ENCODE peak calls at places on chromosomes 13 and 19, in ten cellular contexts. One of them, this sample, is unnamed.
A peak's percentile ranks its signal among the peaks of the same experiment; 100 is the strongest.

GRCh38 chr19:6820237-6820636 is 47.7 kb downstream of the VAV1 start:
- DNase-seq in RWPE2: no peak
- DNase-seq in nephron progenitor cell: no peak
- DNase-seq in lower lobe of right lung: no peak
- DNase-seq in choroid plexus epithelial cell: no peak
- DNase-seq in heart left ventricle: no peak
- DNase-seq in cardiac fibroblast: no peak
- DNase-seq in HL-60: no peak
- DNase-seq in GM10248: no peak
- DNase-seq in heart right ventricle: no peak
- DNase-seq in this sample: no peak

GRCh38 chr13:41053384-41053826 is 7.9 kb upstream of the WBP4 start:
- DNase-seq in choroid plexus epithelial cell: peak; percentile 66
- DNase-seq in heart left ventricle: peak; percentile 46
- DNase-seq in RWPE2: no peak
- DNase-seq in nephron progenitor cell: no peak
- DNase-seq in cardiac fibroblast: peak; percentile 81
- DNase-seq in HL-60: no peak
- DNase-seq in heart right ventricle: peak; percentile 32
- DNase-seq in GM10248: peak; percentile 38
- DNase-seq in lower lobe of right lung: no peak
- DNase-seq in this sample: no peak

GRCh38 chr19:34274284-34274826 is 20.0 kb downstream of the GARRE1 start:
- DNase-seq in cardiac fibroblast: no peak
- DNase-seq in nephron progenitor cell: no peak
- DNase-seq in GM10248: no peak
- DNase-seq in heart right ventricle: no peak
- DNase-seq in HL-60: no peak
- DNase-seq in lower lobe of right lung: no peak
- DNase-seq in heart left ventricle: no peak
- DNase-seq in choroid plexus epithelial cell: no peak
- DNase-seq in RWPE2: no peak
- DNase-seq in this sample: no peak

GRCh38 chr13:46751811-46752635 is 44.9 kb downstream of the ESD start:
- DNase-seq in RWPE2: no peak
- DNase-seq in cardiac fibroblast: no peak
- DNase-seq in heart left ventricle: no peak
- DNase-seq in heart right ventricle: no peak
- DNase-seq in lower lobe of right lung: no peak
- DNase-seq in choroid plexus epithelial cell: peak; percentile 18
- DNase-seq in HL-60: peak; percentile 37
- DNase-seq in GM10248: peak; percentile 14
- DNase-seq in nephron progenitor cell: no peak
- DNase-seq in this sample: no peak

GRCh38 chr19:54403054-54403453 is 12.2 kb upstream of the TTYH1 start:
- DNase-seq in cardiac fibroblast: no peak
- DNase-seq in lower lobe of right lung: no peak
- DNase-seq in heart left ventricle: no peak
- DNase-seq in heart right ventricle: no peak
- DNase-seq in nephron progenitor cell: no peak
- DNase-seq in RWPE2: no peak
- DNase-seq in HL-60: no peak
- DNase-seq in GM10248: no peak
- DNase-seq in choroid plexus epithelial cell: no peak
- DNase-seq in this sample: no peak

GRCh38 chr19:6062274-6062673 is 48.0 kb downstream of the RFX2 start:
- DNase-seq in RWPE2: no peak
- DNase-seq in choroid plexus epithelial cell: no peak
- DNase-seq in HL-60: peak; percentile 93
- DNase-seq in lower lobe of right lung: peak; percentile 80
- DNase-seq in heart left ventricle: peak; percentile 71
- DNase-seq in cardiac fibroblast: peak; percentile 60
- DNase-seq in heart right ventricle: peak; percentile 75
- DNase-seq in nephron progenitor cell: no peak
- DNase-seq in GM10248: no peak
- DNase-seq in this sample: no peak

GRCh38 chr13:114142640-114143490 is 10.4 kb upstream of the RASA3 start:
- DNase-seq in cardiac fibroblast: no peak
- DNase-seq in heart left ventricle: peak; percentile 27
- DNase-seq in choroid plexus epithelial cell: no peak
- DNase-seq in nephron progenitor cell: no peak
- DNase-seq in HL-60: no peak
- DNase-seq in heart right ventricle: no peak
- DNase-seq in RWPE2: peak; percentile 33
- DNase-seq in GM10248: no peak
- DNase-seq in lower lobe of right lung: peak; percentile 70
- DNase-seq in this sample: no peak

GRCh38 chr19:53537523-53538377 is at the start of gene ZNF331:
- DNase-seq in nephron progenitor cell: peak; percentile 75
- DNase-seq in GM10248: peak; percentile 85
- DNase-seq in lower lobe of right lung: peak; percentile 88
- DNase-seq in RWPE2: peak; percentile 74
- DNase-seq in heart left ventricle: peak; percentile 89
- DNase-seq in heart right ventricle: peak; percentile 83
- DNase-seq in choroid plexus epithelial cell: peak; percentile 64
- DNase-seq in HL-60: peak; percentile 75
- DNase-seq in cardiac fibroblast: peak; percentile 88
- DNase-seq in this sample: peak; percentile 85

GRCh38 chr13:49922301-49922700 is 13.8 kb downstream of the SPRYD7 start:
- DNase-seq in lower lobe of right lung: no peak
- DNase-seq in choroid plexus epithelial cell: no peak
- DNase-seq in nephron progenitor cell: no peak
- DNase-seq in heart left ventricle: no peak
- DNase-seq in heart right ventricle: no peak
- DNase-seq in RWPE2: no peak
- DNase-seq in cardiac fibroblast: no peak
- DNase-seq in GM10248: no peak
- DNase-seq in HL-60: no peak
- DNase-seq in this sample: no peak

GRCh38 chr13:36414461-36414860 is 17.8 kb upstream of the CCNA1 start:
- DNase-seq in choroid plexus epithelial cell: no peak
- DNase-seq in nephron progenitor cell: no peak
- DNase-seq in lower lobe of right lung: no peak
- DNase-seq in heart right ventricle: no peak
- DNase-seq in cardiac fibroblast: no peak
- DNase-seq in HL-60: no peak
- DNase-seq in heart left ventricle: no peak
- DNase-seq in RWPE2: no peak
- DNase-seq in GM10248: no peak
- DNase-seq in this sample: no peak

GRCh38 chr13:66617786-66618185 is 612.4 kb downstream of the PCDH9 start:
- DNase-seq in RWPE2: no peak
- DNase-seq in heart left ventricle: no peak
- DNase-seq in GM10248: no peak
- DNase-seq in nephron progenitor cell: no peak
- DNase-seq in lower lobe of right lung: no peak
- DNase-seq in choroid plexus epithelial cell: no peak
- DNase-seq in cardiac fibroblast: no peak
- DNase-seq in heart right ventricle: no peak
- DNase-seq in HL-60: no peak
- DNase-seq in this sample: no peak

GRCh38 chr19:7928741-7929701 is 3.1 kb upstream of the CTXN1 start:
- DNase-seq in nephron progenitor cell: peak; percentile 72
- DNase-seq in RWPE2: peak; percentile 66
- DNase-seq in lower lobe of right lung: peak; percentile 61
- DNase-seq in cardiac fibroblast: peak; percentile 93
- DNase-seq in HL-60: no peak
- DNase-seq in heart left ventricle: no peak
- DNase-seq in choroid plexus epithelial cell: peak; percentile 91
- DNase-seq in heart right ventricle: no peak
- DNase-seq in GM10248: peak; percentile 75
- DNase-seq in this sample: peak; percentile 49

GRCh38 chr13:21069561-21070004 is 8.2 kb upstream of the LATS2 start:
- DNase-seq in HL-60: peak; percentile 84
- DNase-seq in choroid plexus epithelial cell: peak; percentile 97
- DNase-seq in GM10248: no peak
- DNase-seq in nephron progenitor cell: no peak
- DNase-seq in lower lobe of right lung: no peak
- DNase-seq in cardiac fibroblast: peak; percentile 96
- DNase-seq in RWPE2: no peak
- DNase-seq in heart left ventricle: peak; percentile 49
- DNase-seq in heart right ventricle: no peak
- DNase-seq in this sample: no peak

GRCh38 chr19:54606891-54607781 is 13.7 kb downstream of the LILRA1 start:
- DNase-seq in HL-60: no peak
- DNase-seq in cardiac fibroblast: no peak
- DNase-seq in nephron progenitor cell: no peak
- DNase-seq in choroid plexus epithelial cell: no peak
- DNase-seq in GM10248: no peak
- DNase-seq in lower lobe of right lung: no peak
- DNase-seq in heart left ventricle: no peak
- DNase-seq in RWPE2: no peak
- DNase-seq in heart right ventricle: no peak
- DNase-seq in this sample: no peak

GRCh38 chr19:52391135-52391534 is 6.5 kb upstream of the ZNF528 start:
- DNase-seq in nephron progenitor cell: no peak
- DNase-seq in heart left ventricle: no peak
- DNase-seq in GM10248: no peak
- DNase-seq in heart right ventricle: no peak
- DNase-seq in RWPE2: no peak
- DNase-seq in choroid plexus epithelial cell: no peak
- DNase-seq in cardiac fibroblast: no peak
- DNase-seq in HL-60: no peak
- DNase-seq in lower lobe of right lung: no peak
- DNase-seq in this sample: no peak

DNA sequence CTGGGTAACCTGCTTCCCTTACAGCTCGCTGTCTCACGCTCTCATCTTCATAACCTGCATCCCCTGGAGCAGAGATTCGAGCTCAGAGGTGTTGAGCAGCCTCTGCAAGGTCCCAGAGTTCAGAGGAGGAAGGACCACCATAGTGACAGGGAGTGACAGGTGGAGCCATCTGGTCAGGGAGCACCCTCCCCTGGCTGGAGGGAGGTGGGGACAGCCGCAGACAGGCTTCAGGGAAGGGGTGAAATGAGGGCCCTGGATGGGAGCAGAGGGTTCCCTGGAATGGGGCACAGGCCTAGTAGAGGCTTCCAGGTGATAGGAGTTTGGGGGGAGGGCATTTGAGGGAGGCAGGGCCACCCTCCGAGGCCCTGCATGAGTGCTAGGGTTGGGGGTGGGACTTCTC is 82.1 kb downstream of the ZNF429 start:
- DNase-seq in HL-60: no peak
- DNase-seq in choroid plexus epithelial cell: no peak
- DNase-seq in lower lobe of right lung: no peak
- DNase-seq in nephron progenitor cell: no peak
- DNase-seq in GM10248: no peak
- DNase-seq in cardiac fibroblast: no peak
- DNase-seq in heart left ventricle: no peak
- DNase-seq in heart right ventricle: no peak
- DNase-seq in RWPE2: no peak
- DNase-seq in this sample: no peak
- TF ChIP-seq CTCF in HL-60: no peak
- TF ChIP-seq CTCF in choroid plexus epithelial cell: no peak
- TF ChIP-seq CTCF in lower lobe of right lung: no peak
- TF ChIP-seq CTCF in nephron progenitor cell: no peak
- TF ChIP-seq CTCF in GM10248: no peak
- TF ChIP-seq CTCF in cardiac fibroblast: no peak
- TF ChIP-seq CTCF in heart left ventricle: no peak
- TF ChIP-seq CTCF in heart right ventricle: no peak
- TF ChIP-seq CTCF in RWPE2: no peak
- TF ChIP-seq CTCF in this sample: no peak

DNA sequence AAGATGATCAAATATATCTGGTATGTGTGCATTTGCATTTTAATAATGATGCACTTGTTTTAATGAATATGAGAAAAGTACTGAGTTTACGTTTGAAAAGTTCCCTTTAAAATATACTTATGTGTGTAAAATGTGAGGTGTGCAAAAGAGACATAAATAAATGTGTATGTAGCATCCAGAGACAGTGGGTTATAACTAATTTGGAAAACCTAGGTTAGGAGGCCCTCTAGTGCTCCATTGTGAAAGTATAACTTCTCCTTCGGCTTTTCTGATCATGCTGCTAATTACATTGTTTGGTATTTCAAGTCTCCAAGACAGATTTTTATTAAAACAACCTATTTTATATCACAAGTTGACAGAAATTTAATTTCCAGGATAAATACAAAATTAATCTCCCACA is 30.1 kb downstream of the SCEL start:
- DNase-seq in heart left ventricle: no peak
- DNase-seq in RWPE2: no peak
- DNase-seq in GM10248: peak; percentile 34
- DNase-seq in lower lobe of right lung: no peak
- DNase-seq in nephron progenitor cell: no peak
- DNase-seq in HL-60: no peak
- DNase-seq in heart right ventricle: no peak
- DNase-seq in choroid plexus epithelial cell: peak; percentile 71
- DNase-seq in cardiac fibroblast: peak; percentile 54
- DNase-seq in this sample: no peak
- TF ChIP-seq CTCF in heart left ventricle: peak; percentile 36
- TF ChIP-seq CTCF in RWPE2: peak; percentile 77
- TF ChIP-seq CTCF in GM10248: peak; percentile 53
- TF ChIP-seq CTCF in lower lobe of right lung: peak; percentile 46
- TF ChIP-seq CTCF in nephron progenitor cell: peak; percentile 59
- TF ChIP-seq CTCF in HL-60: no peak
- TF ChIP-seq CTCF in heart right ventricle: no peak
- TF ChIP-seq CTCF in choroid plexus epithelial cell: peak; percentile 66
- TF ChIP-seq CTCF in cardiac fibroblast: peak; percentile 39
- TF ChIP-seq CTCF in this sample: no peak

GRCh38 chr13:82477436-82477835 is 1404.8 kb downstream of the SLITRK1 start:
- DNase-seq in HL-60: peak; percentile 2
- DNase-seq in heart right ventricle: no peak
- DNase-seq in heart left ventricle: no peak
- DNase-seq in choroid plexus epithelial cell: peak; percentile 1
- DNase-seq in nephron progenitor cell: no peak
- DNase-seq in lower lobe of right lung: no peak
- DNase-seq in cardiac fibroblast: no peak
- DNase-seq in GM10248: no peak
- DNase-seq in RWPE2: no peak
- DNase-seq in this sample: no peak

GRCh38 chr13:82480415-82480814 is 1401.9 kb downstream of the SLITRK1 start:
- DNase-seq in cardiac fibroblast: no peak
- DNase-seq in heart right ventricle: no peak
- DNase-seq in GM10248: no peak
- DNase-seq in lower lobe of right lung: no peak
- DNase-seq in choroid plexus epithelial cell: peak; percentile 10
- DNase-seq in nephron progenitor cell: no peak
- DNase-seq in heart left ventricle: no peak
- DNase-seq in HL-60: no peak
- DNase-seq in RWPE2: no peak
- DNase-seq in this sample: no peak
- TF ChIP-seq CTCF in cardiac fibroblast: no peak
- TF ChIP-seq CTCF in heart right ventricle: no peak
- TF ChIP-seq CTCF in GM10248: no peak
- TF ChIP-seq CTCF in lower lobe of right lung: no peak
- TF ChIP-seq CTCF in choroid plexus epithelial cell: peak; percentile 38
- TF ChIP-seq CTCF in nephron progenitor cell: peak; percentile 41
- TF ChIP-seq CTCF in heart left ventricle: no peak
- TF ChIP-seq CTCF in HL-60: no peak
- TF ChIP-seq CTCF in RWPE2: peak; percentile 58
- TF ChIP-seq CTCF in this sample: no peak

DNA sequence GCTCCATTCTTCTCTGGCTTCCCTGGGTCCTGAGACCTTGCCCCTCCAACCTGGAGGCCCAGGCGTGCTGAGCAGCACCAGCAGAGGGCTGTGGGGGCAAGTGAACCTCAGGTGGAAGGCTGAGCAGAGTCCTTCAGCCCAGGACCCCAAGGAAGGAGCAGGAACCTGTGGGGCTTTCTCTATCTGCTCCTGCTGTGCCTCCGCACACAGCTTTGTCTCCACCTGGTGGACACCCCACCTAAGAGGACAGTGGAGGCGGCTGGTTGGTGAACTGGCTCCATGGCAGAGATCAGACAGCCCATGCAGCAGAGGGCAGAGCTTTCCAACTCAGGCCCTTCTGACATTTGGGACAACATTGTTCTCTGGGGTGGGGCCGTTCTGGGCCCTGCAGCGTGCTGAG is 19.7 kb downstream of the ZFR2 start:
- DNase-seq in lower lobe of right lung: no peak
- DNase-seq in heart left ventricle: no peak
- DNase-seq in GM10248: no peak
- DNase-seq in HL-60: peak; percentile 14
- DNase-seq in heart right ventricle: peak; percentile 10
- DNase-seq in choroid plexus epithelial cell: peak; percentile 23
- DNase-seq in nephron progenitor cell: peak; percentile 48
- DNase-seq in cardiac fibroblast: no peak
- DNase-seq in RWPE2: no peak
- DNase-seq in this sample: no peak
- TF ChIP-seq CTCF in lower lobe of right lung: no peak
- TF ChIP-seq CTCF in heart left ventricle: peak; percentile 12
- TF ChIP-seq CTCF in GM10248: no peak
- TF ChIP-seq CTCF in HL-60: peak; percentile 68
- TF ChIP-seq CTCF in heart right ventricle: peak; percentile 14
- TF ChIP-seq CTCF in choroid plexus epithelial cell: peak; percentile 47
- TF ChIP-seq CTCF in nephron progenitor cell: peak; percentile 47
- TF ChIP-seq CTCF in cardiac fibroblast: peak; percentile 49
- TF ChIP-seq CTCF in RWPE2: peak; percentile 52
- TF ChIP-seq CTCF in this sample: no peak